ENCODE peak calls at places on chromosomes 2 and 18, in seven cellular contexts. F is HepG2, L is GM12878, W is SK-N-SH, G is H1, I is GM12891, S is K562. A is an unnamed sample.

GRCh38 chr2:69073928-69074575 is 61.1 kb downstream of the ANTXR1 start:
- DNase-seq in L (no peak), W (no peak), G (no peak), F (peak; percentile 42), S (no peak), I (no peak), A (no peak)

GRCh38 chr2:175766880-175767279 is 235.2 kb downstream of the LNPK start:
- DNase-seq in G (no peak), S (no peak), F (peak; percentile 54), I (no peak), W (no peak), L (no peak), A (no peak)

GRCh38 chr2:168118733-168119518 is 128.5 kb downstream of the STK39 start:
- DNase-seq in I (no peak), G (no peak), F (peak; percentile 71), S (peak; percentile 32), W (peak; percentile 17), L (no peak), A (no peak)

GRCh38 chr2:5121106-5121505 is 571.1 kb upstream of the SOX11 start:
- DNase-seq in L (no peak), S (no peak), F (no peak), G (no peak), W (peak; percentile 24), I (no peak), A (no peak)

GRCh38 chr2:241560181-241560882 is 1.8 kb downstream of the BOK start:
- DNase-seq in F (no peak), S (no peak), W (peak; percentile 58), I (no peak), L (no peak), G (no peak), A (no peak)

GRCh38 chr18:30142248-30142647 is 900.3 kb downstream of the DSC3 start:
- DNase-seq in G (no peak), I (no peak), L (no peak), S (no peak), F (no peak), W (no peak), A (no peak)

GRCh38 chr2:128520787-128521186 is 202.1 kb upstream of the HS6ST1 start:
- DNase-seq in S (no peak), F (no peak), L (peak; percentile 49), I (peak; percentile 63), W (no peak), G (no peak), A (peak; percentile 71)

GRCh38 chr2:42860518-42861094 is 68.2 kb upstream of the HAAO start:
- DNase-seq in L (no peak), F (no peak), W (no peak), I (no peak), S (no peak), G (no peak), A (no peak)

GRCh38 chr2:70697603-70698383 is 70.2 kb downstream of the ADD2 start:
- DNase-seq in F (no peak), W (no peak), I (no peak), S (no peak), G (no peak), L (no peak), A (no peak)

GRCh38 chr18:48797841-48798255 is 152.9 kb downstream of the SMAD7 start:
- DNase-seq in W (peak; percentile 76), S (no peak), F (no peak), L (no peak), G (no peak), I (no peak), A (no peak)

GRCh38 chr2:234324151-234324550 is 172.7 kb downstream of the ARL4C start:
- DNase-seq in G (no peak), S (no peak), I (no peak), F (no peak), L (no peak), W (no peak), A (no peak)

GRCh38 chr2:234954551-234954992 is 2.8 kb downstream of the SH3BP4 start:
- DNase-seq in F (no peak), W (no peak), I (no peak), L (no peak), G (no peak), S (no peak), A (no peak)

GRCh38 chr18:79218605-79219195 is 149.5 kb downstream of the ATP9B start:
- DNase-seq in W (no peak), G (no peak), L (no peak), F (no peak), I (no peak), S (no peak), A (no peak)

GRCh38 chr2:191355170-191355758 is 110.1 kb downstream of the MYO1B start:
- DNase-seq in G (no peak), I (no peak), L (no peak), W (no peak), F (no peak), S (no peak), A (no peak)

GRCh38 chr2:147110317-147110716 is 734.5 kb upstream of the ACVR2A start:
- DNase-seq in F (no peak), G (no peak), S (no peak), L (no peak), I (no peak), W (no peak), A (no peak)

GRCh38 chr2:196278491-196278911 is 107.1 kb upstream of the STK17B start:
- DNase-seq in I (no peak), G (no peak), S (no peak), F (no peak), L (no peak), W (no peak), A (no peak)

DNA sequence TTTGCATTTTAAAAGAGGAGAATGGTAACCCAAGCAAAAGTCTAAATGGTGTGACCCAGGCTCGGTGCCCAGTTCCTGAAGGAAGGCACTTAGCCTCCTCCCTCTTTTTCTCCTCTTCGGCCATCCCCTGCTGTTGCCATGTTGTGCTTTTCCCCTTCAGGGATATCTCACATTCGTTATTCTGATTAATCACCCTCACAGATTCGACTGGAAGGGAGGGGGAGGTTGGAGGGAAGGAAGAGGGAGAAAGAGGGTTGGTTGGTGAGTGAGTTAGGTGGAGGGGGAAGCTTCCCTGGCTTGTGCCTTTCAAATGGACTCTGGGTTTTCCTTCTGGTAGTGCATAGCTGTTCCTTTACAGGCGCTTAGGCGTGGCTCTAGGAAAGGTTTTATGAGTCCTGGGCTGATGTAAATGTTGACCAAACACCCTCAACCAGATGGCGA is 39.0 kb upstream of the LYPD6B start:
- DNase-seq in G (no peak), F (no peak), I (no peak), S (no peak), W (no peak), L (no peak), A (no peak)
- TF ChIP-seq POLR2AphosphoS5 in G (no peak), F (no peak), I (no peak), S (no peak), W (no peak), L (no peak), A (no peak)

DNA sequence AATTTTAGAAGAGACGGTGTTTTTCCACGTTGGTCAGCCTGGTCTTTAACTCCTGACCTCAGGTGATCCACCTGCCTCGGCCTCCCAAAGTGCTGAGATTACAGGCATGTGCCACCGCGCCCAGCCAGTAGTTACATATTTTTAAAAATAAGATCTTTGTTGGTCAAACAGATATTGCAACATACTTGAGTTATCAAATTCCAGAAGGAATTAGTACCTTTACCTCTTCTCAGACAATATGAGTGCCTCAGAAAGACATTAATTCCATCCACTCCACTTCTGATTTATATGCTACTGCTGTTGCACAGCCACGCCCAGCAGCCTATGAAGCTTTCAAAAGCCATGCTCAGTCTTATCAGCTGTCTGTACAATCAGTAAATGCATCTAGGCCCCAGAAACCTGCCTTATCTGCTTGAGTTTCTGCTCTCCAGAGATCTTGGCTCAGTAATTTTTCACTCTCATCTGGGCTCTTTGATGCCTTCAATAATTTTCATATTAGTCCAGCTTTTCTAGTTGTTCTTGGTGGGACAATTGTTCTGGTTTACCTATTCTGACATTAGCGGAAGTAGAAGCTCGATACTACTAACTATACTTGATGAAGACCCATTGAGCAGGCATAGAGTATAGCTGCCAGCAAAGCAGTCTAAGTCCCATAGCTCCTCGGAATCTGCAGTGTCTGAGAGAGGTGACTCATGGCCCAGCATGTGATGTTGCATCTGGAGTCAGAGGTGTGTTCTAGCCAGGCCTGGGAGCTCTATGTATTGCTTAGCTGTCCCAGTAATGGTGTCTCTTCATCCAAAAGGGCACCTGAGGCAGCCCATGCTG is 47.7 kb downstream of the MEX3C start:
- DNase-seq in G (no peak), F (no peak), I (no peak), L (no peak), W (no peak), S (no peak), A (no peak)
- TF ChIP-seq TAF1 in G (no peak), F (no peak), I (no peak), L (no peak), W (no peak), S (no peak), A (no peak)

DNA sequence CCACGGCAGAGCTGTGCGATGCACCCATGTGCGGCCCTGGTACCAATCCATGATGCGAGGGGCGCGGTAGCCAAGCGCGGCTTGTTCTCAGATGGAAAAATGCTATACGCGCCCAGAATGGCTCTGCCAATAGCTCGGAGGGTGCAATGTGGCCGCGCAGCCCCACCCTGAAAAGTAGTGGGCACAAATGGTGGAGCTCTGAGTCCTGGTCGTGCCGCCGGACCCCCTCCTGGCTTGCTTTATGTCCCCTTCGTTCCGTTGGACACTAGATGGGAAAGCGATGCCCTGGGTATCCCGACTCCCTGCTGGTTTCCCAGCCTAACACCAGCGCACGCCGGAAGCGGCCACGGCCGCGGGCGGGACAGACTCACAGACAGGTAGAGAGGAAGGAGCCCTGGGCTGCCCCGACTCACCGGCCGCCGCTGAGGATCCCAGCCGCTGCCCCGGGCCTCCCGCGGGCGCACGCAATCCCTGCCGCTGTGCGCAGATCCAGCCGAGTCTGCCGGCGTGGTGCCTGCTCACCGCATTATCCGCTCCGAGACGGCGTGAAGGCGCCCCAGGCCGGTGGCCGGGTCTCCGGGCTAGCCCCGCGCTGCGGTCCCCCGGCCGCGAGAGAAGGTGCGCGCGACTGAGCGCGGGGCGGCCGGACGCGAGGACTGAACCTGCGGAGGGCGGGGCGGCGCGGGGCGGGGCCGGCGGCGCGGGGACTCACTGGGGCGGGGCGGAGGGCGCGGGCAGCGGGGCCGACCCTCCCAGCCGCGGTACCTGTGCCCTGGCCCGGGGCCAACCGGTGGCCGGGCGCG is at the start of gene CDC42EP3:
- DNase-seq in W (peak; percentile 95), S (peak; percentile 73), G (no peak), F (no peak), L (no peak), I (peak; percentile 70), A (peak; percentile 72)
- TF ChIP-seq POLR2AphosphoS5 in W (peak; percentile 92), S (no peak), G (no peak), F (no peak), L (peak; percentile 73), I (peak; percentile 47), A (peak; percentile 73)

DNA sequence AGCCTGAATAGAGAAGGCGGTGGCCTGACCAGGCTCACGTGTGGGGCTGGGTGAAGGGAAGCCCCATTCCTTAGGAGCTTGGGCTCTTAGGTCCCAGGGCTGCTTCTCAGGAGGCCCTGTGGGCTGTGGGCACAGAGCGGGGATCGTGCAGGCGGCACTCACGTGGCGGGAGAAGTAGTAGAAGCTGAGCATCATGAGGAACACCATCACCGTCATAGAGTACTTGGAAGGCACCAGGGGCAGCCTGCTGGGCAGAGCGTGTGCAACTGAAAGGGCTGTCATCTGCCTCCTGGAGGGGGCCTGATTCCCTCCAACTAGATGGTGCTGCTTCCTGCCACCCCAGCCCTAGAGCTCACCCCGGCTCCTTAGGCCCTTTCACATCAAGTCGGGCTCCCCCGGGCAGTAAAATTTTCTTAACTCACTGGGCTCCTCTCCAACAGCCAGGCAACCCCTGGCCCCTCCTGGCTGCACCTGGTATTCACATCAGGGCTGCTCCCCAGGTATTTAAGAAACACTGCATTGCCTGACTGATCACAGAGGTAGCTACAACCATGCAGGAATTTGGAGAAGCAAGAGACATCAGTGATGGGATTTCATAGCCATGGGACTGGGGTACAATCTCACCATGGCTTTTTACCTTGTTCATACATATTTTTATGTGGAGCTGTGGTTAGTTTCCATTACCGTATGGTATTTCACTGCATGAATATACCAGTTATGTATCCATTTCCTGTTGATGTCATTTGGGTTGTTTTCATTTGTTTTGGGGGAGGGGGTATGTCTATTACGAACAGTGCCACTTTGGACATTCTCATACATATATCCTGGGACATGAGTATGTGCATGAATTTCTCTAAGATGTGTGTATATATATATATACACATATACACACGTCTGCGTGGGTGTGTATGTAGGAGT is 32.9 kb downstream of the CENPO start:
- DNase-seq in W (peak; percentile 23), G (no peak), F (no peak), I (peak; percentile 15), L (no peak), S (no peak), A (peak; percentile 15)
- TF ChIP-seq TAF1 in W (no peak), G (no peak), F (no peak), I (no peak), L (no peak), S (no peak), A (no peak)

A was measured in GM12892.